ENCODE peak calls at places on chromosome 21, in four cellular contexts. Q is PC-9, O is neural progenitor cell, D is PC-3. E is an unnamed sample.

GRCh38 chr21:30116474-30116873 is 50.1 kb downstream of the CLDN17 start:
- DNase-seq in O (no peak), Q (no peak), D (no peak), E (no peak)

GRCh38 chr21:46253610-46254124 is 25.1 kb upstream of the LSS start:
- DNase-seq in D (no peak), Q (no peak), O (no peak), E (peak; percentile 19)

GRCh38 chr21:43982489-43983078 is 29.5 kb upstream of the TRAPPC10 start:
- DNase-seq in Q (no peak), D (no peak), O (no peak), E (no peak)

GRCh38 chr21:18384771-18385170 is 18.8 kb downstream of the TMPRSS15 start:
- DNase-seq in Q (no peak), D (peak; percentile 54), O (peak; percentile 54), E (peak; percentile 6)

GRCh38 chr21:32753818-32754610 is 17.5 kb downstream of the PAXBP1 start:
- DNase-seq in D (peak; percentile 44), O (no peak), Q (no peak), E (no peak)

GRCh38 chr21:41366522-41367151 is 4.8 kb downstream of the MX2 start:
- DNase-seq in Q (peak; percentile 83), D (peak; percentile 89), O (no peak), E (peak; percentile 50)

GRCh38 chr21:45012661-45013270 is 61.6 kb upstream of the ADARB1 start:
- DNase-seq in D (no peak), O (peak; percentile 58), Q (no peak), E (no peak)

GRCh38 chr21:29394051-29394450 is 95.3 kb downstream of the BACH1 start:
- DNase-seq in Q (no peak), D (no peak), O (no peak), E (peak; percentile 38)

GRCh38 chr21:37665230-37666024 is 250.8 kb downstream of the KCNJ6 start:
- DNase-seq in D (peak; percentile 44), O (no peak), Q (no peak), E (peak; percentile 36)

GRCh38 chr21:18164933-18165332 is 79.7 kb upstream of the CHODL start:
- DNase-seq in O (peak; percentile 9), Q (no peak), D (peak; percentile 2), E (no peak)

GRCh38 chr21:46009951-46010655 is 28.5 kb downstream of the COL6A1 start:
- DNase-seq in Q (no peak), O (no peak), D (no peak), E (no peak)

GRCh38 chr21:19120591-19120990 is 717.0 kb upstream of the TMPRSS15 start:
- DNase-seq in D (no peak), Q (no peak), O (no peak), E (no peak)

GRCh38 chr21:21384977-21385376 is 386.8 kb downstream of the NCAM2 start:
- DNase-seq in Q (no peak), O (no peak), D (no peak), E (no peak)

GRCh38 chr21:29586696-29587095 is 288.0 kb downstream of the BACH1 start:
- DNase-seq in Q (no peak), D (no peak), O (no peak), E (peak; percentile 4)

GRCh38 chr21:23624281-23624680 is 1983.0 kb downstream of the MRPL39 start:
- DNase-seq in O (no peak), Q (no peak), D (no peak), E (no peak)

GRCh38 chr21:24671901-24672300 is 935.4 kb downstream of the MRPL39 start:
- DNase-seq in D (peak; percentile 39), Q (no peak), O (no peak), E (no peak)

GRCh38 chr21:29148535-29148934 is 18.1 kb downstream of the MAP3K7CL start:
- DNase-seq in Q (no peak), D (no peak), O (no peak), E (peak; percentile 87)

GRCh38 chr21:16913010-16913409 is 599.8 kb upstream of the CXADR start:
- DNase-seq in O (peak; percentile 23), D (no peak), Q (peak; percentile 20), E (peak; percentile 16)

GRCh38 chr21:28704746-28705145 is 287.9 kb downstream of the LTN1 start:
- DNase-seq in O (no peak), Q (no peak), D (no peak), E (no peak)

GRCh38 chr21:32886339-32886738 is 114.8 kb upstream of the PAXBP1 start:
- DNase-seq in Q (no peak), O (no peak), D (peak; percentile 9), E (no peak)

GRCh38 chr21:35637431-35637830 is 422.9 kb downstream of the SETD4 start:
- DNase-seq in O (no peak), Q (no peak), D (peak; percentile 73), E (peak; percentile 86)

GRCh38 chr21:45030637-45031218 is 43.7 kb upstream of the ADARB1 start:
- DNase-seq in D (no peak), Q (no peak), O (peak; percentile 40), E (peak; percentile 82)

GRCh38 chr21:45228171-45228641 is 59.5 kb downstream of the POFUT2 start:
- DNase-seq in O (no peak), D (peak; percentile 95), Q (peak; percentile 58), E (peak; percentile 98)

GRCh38 chr21:18155508-18156193 is 89.0 kb upstream of the CHODL start:
- DNase-seq in D (peak; percentile 9), Q (no peak), O (peak; percentile 42), E (no peak)

GRCh38 chr21:20083336-20083735 is 914.9 kb upstream of the NCAM2 start:
- DNase-seq in Q (no peak), O (no peak), D (no peak), E (no peak)

GRCh38 chr21:35528109-35529042 is 479.3 kb upstream of the RUNX1 start:
- DNase-seq in Q (no peak), O (no peak), D (no peak), E (no peak)

GRCh38 chr21:46219591-46220239 is 8.9 kb downstream of the LSS start:
- DNase-seq in O (no peak), D (no peak), Q (no peak), E (no peak)

GRCh38 chr21:34999397-34999941 is 49.6 kb downstream of the RUNX1 start:
- DNase-seq in O (no peak), Q (no peak), D (no peak), E (no peak)

DNA sequence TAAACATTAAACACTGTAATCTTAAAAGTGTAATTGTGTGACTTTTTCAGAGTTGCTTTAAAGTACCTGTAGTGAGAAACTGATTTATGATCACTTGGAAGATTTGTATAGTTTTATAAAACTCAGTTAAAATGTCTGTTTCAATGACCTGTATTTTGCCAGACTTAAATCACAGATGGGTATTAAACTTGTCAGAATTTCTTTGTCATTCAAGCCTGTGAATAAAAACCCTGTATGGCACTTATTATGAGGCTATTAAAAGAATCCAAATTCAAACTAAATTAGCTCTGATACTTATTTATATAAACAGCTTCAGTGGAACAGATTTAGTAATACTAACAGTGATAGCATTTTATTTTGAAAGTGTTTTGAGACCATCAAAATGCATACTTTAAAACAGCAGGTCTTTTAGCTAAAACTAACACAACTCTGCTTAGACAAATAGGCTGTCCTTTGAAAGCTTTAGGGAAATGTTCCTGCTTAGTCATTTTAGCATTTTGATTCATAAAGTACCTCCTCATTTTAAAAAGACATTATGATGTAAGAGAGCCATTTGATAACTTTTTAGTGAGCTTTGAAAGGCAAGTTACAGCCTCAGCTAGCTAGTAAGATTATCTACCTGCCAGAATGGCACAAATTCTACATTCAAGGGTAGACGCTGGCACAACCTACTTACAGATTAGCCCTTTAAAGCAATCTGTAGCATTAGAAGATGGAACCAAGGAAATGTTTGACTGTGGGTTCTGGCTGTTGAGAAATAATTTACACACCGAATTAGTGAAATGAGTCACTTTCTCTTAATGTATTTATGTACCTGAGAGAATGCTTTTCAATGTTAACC is 9.4 kb downstream of the SOD1 start:
- DNase-seq in O (no peak), Q (no peak), D (no peak), E (no peak)
- H3F3A ChIP-seq in O (peaks cover 67% of the 10 kb centered on the region), Q (peaks cover 52% of the 10 kb centered on the region), D (peaks cover 4% of the 10 kb centered on the region), E (peaks cover 45% of the 10 kb centered on the region)

DNA sequence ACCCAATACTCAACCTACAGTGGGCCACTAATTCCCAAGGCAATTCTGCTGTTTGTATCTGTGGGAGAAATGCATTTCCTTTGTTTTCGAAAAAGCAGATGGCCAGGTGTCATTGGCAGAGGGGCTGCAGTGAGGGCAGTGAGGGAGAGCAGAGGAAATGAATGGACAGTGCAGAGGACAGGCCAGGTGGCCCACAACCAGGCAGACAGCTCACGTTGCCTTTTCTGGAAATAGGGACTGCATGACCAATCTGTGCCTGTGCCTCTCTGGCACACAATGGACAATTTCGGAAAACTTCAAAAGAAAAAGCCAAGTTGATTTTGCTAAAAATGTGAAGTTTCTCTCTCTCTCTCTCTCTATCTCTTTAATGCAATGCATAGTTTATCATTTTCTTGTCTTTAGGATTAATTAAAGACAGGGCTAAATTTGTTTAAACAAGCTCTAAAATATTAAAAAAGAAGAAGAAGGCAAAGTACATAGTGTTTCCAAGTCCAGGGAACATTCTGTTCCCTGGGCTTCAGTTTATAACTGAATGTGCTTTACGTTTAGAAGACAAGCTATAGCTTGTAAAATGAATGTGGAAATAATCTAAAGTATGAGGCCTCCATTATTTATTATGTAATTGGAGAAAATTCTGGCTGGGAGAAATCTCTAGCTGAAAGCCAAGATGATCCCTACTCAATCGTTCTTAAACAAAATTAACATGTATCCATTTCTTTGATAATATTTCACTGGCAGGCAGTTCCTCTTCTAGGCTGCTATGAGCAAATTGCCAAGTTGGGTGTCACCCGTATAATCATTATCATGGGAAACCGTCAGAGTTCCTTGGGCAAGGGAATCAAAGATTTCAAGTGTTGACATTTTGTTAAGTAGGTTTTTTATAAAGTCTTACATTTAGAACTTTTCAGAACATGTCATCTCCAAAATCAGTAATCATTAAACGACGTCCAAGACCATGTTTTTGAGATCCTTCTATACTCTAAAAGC is 52.3 kb upstream of the ETS2 start:
- DNase-seq in D (no peak), O (no peak), Q (no peak), E (no peak)
- H3K9me3 ChIP-seq in D (no peaks in the 10 kb centered on the region), O (no peaks in the 10 kb centered on the region), Q (no peaks in the 10 kb centered on the region), E (no peaks in the 10 kb centered on the region)

DNA sequence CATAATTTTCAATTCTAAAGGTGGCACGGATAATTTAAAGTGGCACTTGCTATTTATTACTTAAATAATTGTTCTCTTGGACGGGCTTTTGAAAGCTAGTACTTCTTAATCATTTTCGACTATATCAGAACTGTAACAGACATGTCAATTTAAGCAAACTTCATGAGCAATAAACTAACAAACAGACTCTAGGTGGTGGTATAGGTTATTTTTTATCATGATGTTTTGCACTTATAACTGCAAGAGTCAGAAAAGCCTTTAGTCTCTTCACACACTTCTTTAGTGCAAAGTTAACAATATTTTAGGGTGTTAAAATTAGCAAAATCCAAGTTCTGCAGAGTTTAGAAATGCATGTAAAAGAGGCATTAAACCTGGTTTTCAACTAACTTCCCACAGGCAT is 2.2 kb downstream of the NRIP1 start:
- DNase-seq in Q (no peak), O (no peak), D (peak; percentile 63), E (peak; percentile 26)
- H3K4me3 ChIP-seq in Q (peak overlapping the region; percentile 86), O (peak overlapping the region; percentile 90), D (peak overlapping the region; percentile 85), E (peak overlapping the region; percentile 96)

GRCh38 chr21:42530167-42530518 is 16.5 kb downstream of the SLC37A1 start:
- DNase-seq in D (no peak), O (no peak), Q (no peak), E (no peak)
- H3F3A ChIP-seq in D (no peaks in the 10 kb centered on the region), O (no peaks in the 10 kb centered on the region), Q (no peaks in the 10 kb centered on the region), E (no peaks in the 10 kb centered on the region)

DNA sequence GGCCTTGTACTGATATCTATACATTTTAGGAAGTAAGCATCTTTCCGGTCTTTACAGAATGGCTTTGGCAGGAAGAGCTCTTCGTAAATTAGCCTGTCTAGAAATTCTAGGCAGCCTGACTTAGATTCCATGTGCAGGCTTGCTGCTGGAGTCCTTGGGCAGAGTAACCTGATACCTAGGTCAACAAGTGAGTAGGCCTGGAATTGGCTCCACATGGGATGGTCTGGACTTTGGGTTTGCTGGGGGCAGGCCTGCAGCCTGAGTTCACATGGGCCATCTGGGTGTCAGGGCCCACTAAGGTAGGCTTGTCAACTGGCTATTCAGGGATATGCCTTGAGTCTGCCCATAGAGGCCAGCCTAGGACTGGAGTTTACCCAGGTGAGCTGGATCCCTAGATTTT is 59.6 kb upstream of the CYYR1 start:
- DNase-seq in D (no peak), Q (no peak), O (no peak), E (no peak)
- H3K9me3 ChIP-seq in D (no peaks in the 10 kb centered on the region), Q (no peaks in the 10 kb centered on the region), O (peaks cover 5% of the 10 kb centered on the region), E (no peaks in the 10 kb centered on the region)

GRCh38 chr21:15732996-15733329 is 3.2 kb downstream of the USP25 start:
- DNase-seq in O (no peak), D (no peak), Q (no peak), E (no peak)
- H3K4me3 ChIP-seq in O (no peak overlapping the region), D (peak overlapping the region; percentile 85), Q (peak overlapping the region; percentile 79), E (no peak overlapping the region)

E was measured in GM23248.